ENCODE peak calls at places on chromosomes 11 and 22, in five cellular contexts. One of them, this sample, is unnamed.

GRCh38 chr11:19951558-19952083 is 208.7 kb downstream of the DBX1 start:
- DNase-seq in stomach: no peak
- DNase-seq in A549: peak; percentile 64
- DNase-seq in upper lobe of left lung: no peak
- DNase-seq in esophagus muscularis mucosa: no peak
- DNase-seq in this sample: no peak

GRCh38 chr11:102323542-102324261 is 6.4 kb downstream of the BIRC3 start:
- DNase-seq in esophagus muscularis mucosa: no peak
- DNase-seq in upper lobe of left lung: no peak
- DNase-seq in stomach: no peak
- DNase-seq in A549: no peak
- DNase-seq in this sample: no peak

GRCh38 chr22:38490915-38491314 is 15.2 kb downstream of the DDX17 start:
- DNase-seq in A549: peak; percentile 40
- DNase-seq in esophagus muscularis mucosa: no peak
- DNase-seq in stomach: peak; percentile 77
- DNase-seq in upper lobe of left lung: no peak
- DNase-seq in this sample: peak; percentile 73

GRCh38 chr11:64874308-64874707 is 4.1 kb downstream of the EHD1 start:
- DNase-seq in upper lobe of left lung: no peak
- DNase-seq in A549: no peak
- DNase-seq in stomach: no peak
- DNase-seq in esophagus muscularis mucosa: no peak
- DNase-seq in this sample: peak; percentile 60

GRCh38 chr11:78327945-78328344 is 89.7 kb downstream of the GAB2 start:
- DNase-seq in esophagus muscularis mucosa: no peak
- DNase-seq in A549: no peak
- DNase-seq in upper lobe of left lung: no peak
- DNase-seq in stomach: no peak
- DNase-seq in this sample: no peak

GRCh38 chr11:64275841-64276240 is 8.6 kb downstream of the BAD start:
- DNase-seq in A549: no peak
- DNase-seq in esophagus muscularis mucosa: no peak
- DNase-seq in stomach: no peak
- DNase-seq in upper lobe of left lung: no peak
- DNase-seq in this sample: no peak

GRCh38 chr11:111707039-111707690 is 59.0 kb downstream of the PPP2R1B start:
- DNase-seq in upper lobe of left lung: no peak
- DNase-seq in esophagus muscularis mucosa: no peak
- DNase-seq in stomach: peak; percentile 82
- DNase-seq in A549: no peak
- DNase-seq in this sample: no peak

GRCh38 chr22:30813936-30814335 is 119.3 kb downstream of the OSBP2 start:
- DNase-seq in stomach: no peak
- DNase-seq in A549: no peak
- DNase-seq in upper lobe of left lung: no peak
- DNase-seq in esophagus muscularis mucosa: no peak
- DNase-seq in this sample: no peak

GRCh38 chr11:102551188-102551781 is 20.7 kb upstream of the MMP7 start:
- DNase-seq in upper lobe of left lung: no peak
- DNase-seq in stomach: no peak
- DNase-seq in A549: no peak
- DNase-seq in esophagus muscularis mucosa: no peak
- DNase-seq in this sample: no peak

GRCh38 chr11:19352736-19353110 is 112.0 kb upstream of the E2F8 start:
- DNase-seq in A549: no peak
- DNase-seq in upper lobe of left lung: no peak
- DNase-seq in stomach: no peak
- DNase-seq in esophagus muscularis mucosa: no peak
- DNase-seq in this sample: no peak

GRCh38 chr11:112113539-112114457 is 27.1 kb downstream of the SDHD start:
- DNase-seq in upper lobe of left lung: no peak
- DNase-seq in esophagus muscularis mucosa: no peak
- DNase-seq in stomach: no peak
- DNase-seq in A549: peak; percentile 64
- DNase-seq in this sample: no peak

GRCh38 chr22:24953294-24954113 is 988 bp downstream of the KIAA1671 start:
- DNase-seq in upper lobe of left lung: peak; percentile 86
- DNase-seq in esophagus muscularis mucosa: no peak
- DNase-seq in A549: no peak
- DNase-seq in stomach: peak; percentile 64
- DNase-seq in this sample: peak; percentile 58

GRCh38 chr11:9428706-9429105 is 32.1 kb upstream of the ZNF143 start:
- DNase-seq in upper lobe of left lung: no peak
- DNase-seq in esophagus muscularis mucosa: no peak
- DNase-seq in stomach: no peak
- DNase-seq in A549: no peak
- DNase-seq in this sample: no peak

GRCh38 chr11:34405079-34405858 is 33.5 kb upstream of the CAT start:
- DNase-seq in upper lobe of left lung: no peak
- DNase-seq in esophagus muscularis mucosa: no peak
- DNase-seq in stomach: no peak
- DNase-seq in A549: peak; percentile 13
- DNase-seq in this sample: no peak

GRCh38 chr22:17774206-17774927 is at the start of gene BID:
- DNase-seq in stomach: peak; percentile 60
- DNase-seq in A549: no peak
- DNase-seq in esophagus muscularis mucosa: no peak
- DNase-seq in upper lobe of left lung: peak; percentile 93
- DNase-seq in this sample: peak; percentile 75

GRCh38 chr11:74546752-74547151 is 45.6 kb upstream of the POLD3 start:
- DNase-seq in esophagus muscularis mucosa: no peak
- DNase-seq in upper lobe of left lung: no peak
- DNase-seq in A549: no peak
- DNase-seq in stomach: peak; percentile 82
- DNase-seq in this sample: peak; percentile 80

GRCh38 chr11:44011797-44012196 is 36.0 kb upstream of the ACCSL start:
- DNase-seq in A549: no peak
- DNase-seq in esophagus muscularis mucosa: no peak
- DNase-seq in stomach: no peak
- DNase-seq in upper lobe of left lung: no peak
- DNase-seq in this sample: no peak

GRCh38 chr11:27722945-27723344 is 22.7 kb upstream of the BDNF start:
- DNase-seq in upper lobe of left lung: peak; percentile 29
- DNase-seq in A549: no peak
- DNase-seq in stomach: no peak
- DNase-seq in esophagus muscularis mucosa: no peak
- DNase-seq in this sample: no peak

GRCh38 chr22:27128461-27129080 is 471.2 kb downstream of the MIAT start:
- DNase-seq in A549: no peak
- DNase-seq in upper lobe of left lung: no peak
- DNase-seq in esophagus muscularis mucosa: no peak
- DNase-seq in stomach: no peak
- DNase-seq in this sample: no peak

GRCh38 chr11:65426839-65427690 is 4.5 kb downstream of the NEAT1 start:
- DNase-seq in upper lobe of left lung: no peak
- DNase-seq in stomach: peak; percentile 75
- DNase-seq in esophagus muscularis mucosa: no peak
- DNase-seq in A549: peak; percentile 80
- DNase-seq in this sample: peak; percentile 82

GRCh38 chr11:105229257-105229656 is 89.7 kb upstream of the CARD18 start:
- DNase-seq in A549: no peak
- DNase-seq in upper lobe of left lung: no peak
- DNase-seq in esophagus muscularis mucosa: no peak
- DNase-seq in stomach: no peak
- DNase-seq in this sample: no peak

GRCh38 chr11:108483163-108483562 is 15.0 kb downstream of the POGLUT3 start:
- DNase-seq in esophagus muscularis mucosa: no peak
- DNase-seq in upper lobe of left lung: no peak
- DNase-seq in stomach: no peak
- DNase-seq in A549: no peak
- DNase-seq in this sample: no peak

GRCh38 chr11:122673706-122674105 is 18.2 kb downstream of the UBASH3B start:
- DNase-seq in upper lobe of left lung: no peak
- DNase-seq in esophagus muscularis mucosa: no peak
- DNase-seq in stomach: no peak
- DNase-seq in A549: no peak
- DNase-seq in this sample: no peak

GRCh38 chr11:9533736-9534473 is 39.6 kb upstream of the WEE1 start:
- DNase-seq in upper lobe of left lung: no peak
- DNase-seq in A549: no peak
- DNase-seq in stomach: no peak
- DNase-seq in esophagus muscularis mucosa: no peak
- DNase-seq in this sample: no peak

GRCh38 chr11:26622201-26622600 is 50.1 kb upstream of the MUC15 start:
- DNase-seq in esophagus muscularis mucosa: no peak
- DNase-seq in A549: peak; percentile 16
- DNase-seq in upper lobe of left lung: no peak
- DNase-seq in stomach: no peak
- DNase-seq in this sample: no peak

GRCh38 chr11:91742155-91742554 is 482.5 kb upstream of the FAT3 start:
- DNase-seq in A549: no peak
- DNase-seq in stomach: no peak
- DNase-seq in upper lobe of left lung: no peak
- DNase-seq in esophagus muscularis mucosa: no peak
- DNase-seq in this sample: no peak
- TF ChIP-seq EP300 in A549: no peak
- TF ChIP-seq EP300 in stomach: no peak
- TF ChIP-seq EP300 in upper lobe of left lung: no peak
- TF ChIP-seq EP300 in esophagus muscularis mucosa: no peak
- TF ChIP-seq EP300 in this sample: no peak

GRCh38 chr11:134041791-134042696 is 26.8 kb upstream of the JAM3 start:
- DNase-seq in esophagus muscularis mucosa: no peak
- DNase-seq in A549: no peak
- DNase-seq in upper lobe of left lung: no peak
- DNase-seq in stomach: no peak
- DNase-seq in this sample: no peak
- H3K4me1 ChIP-seq in esophagus muscularis mucosa: peaks cover 81% of the 10 kb centered on the region
- H3K4me1 ChIP-seq in A549: no peaks in the 10 kb centered on the region
- H3K4me1 ChIP-seq in upper lobe of left lung: peaks cover 13% of the 10 kb centered on the region
- H3K4me1 ChIP-seq in stomach: peaks cover 25% of the 10 kb centered on the region
- H3K4me1 ChIP-seq in this sample: peaks cover 45% of the 10 kb centered on the region

GRCh38 chr11:121236115-121237001 is 56.2 kb upstream of the SC5D start:
- DNase-seq in esophagus muscularis mucosa: no peak
- DNase-seq in upper lobe of left lung: no peak
- DNase-seq in A549: no peak
- DNase-seq in stomach: no peak
- DNase-seq in this sample: no peak
- H3K4me3 ChIP-seq in esophagus muscularis mucosa: no peak overlapping the region
- H3K4me3 ChIP-seq in upper lobe of left lung: no peak overlapping the region
- H3K4me3 ChIP-seq in A549: no peak overlapping the region
- H3K4me3 ChIP-seq in stomach: no peak overlapping the region
- H3K4me3 ChIP-seq in this sample: no peak overlapping the region

GRCh38 chr11:21545701-21546100 is 647.2 kb upstream of the ANO5 start:
- DNase-seq in A549: no peak
- DNase-seq in stomach: no peak
- DNase-seq in upper lobe of left lung: no peak
- DNase-seq in esophagus muscularis mucosa: no peak
- DNase-seq in this sample: no peak

GRCh38 chr11:21537980-21538379 is 654.9 kb upstream of the ANO5 start:
- DNase-seq in A549: no peak
- DNase-seq in upper lobe of left lung: no peak
- DNase-seq in esophagus muscularis mucosa: no peak
- DNase-seq in stomach: no peak
- DNase-seq in this sample: no peak

GRCh38 chr11:21546715-21547114 is 646.2 kb upstream of the ANO5 start:
- DNase-seq in esophagus muscularis mucosa: no peak
- DNase-seq in A549: no peak
- DNase-seq in upper lobe of left lung: no peak
- DNase-seq in stomach: no peak
- DNase-seq in this sample: no peak

DNA sequence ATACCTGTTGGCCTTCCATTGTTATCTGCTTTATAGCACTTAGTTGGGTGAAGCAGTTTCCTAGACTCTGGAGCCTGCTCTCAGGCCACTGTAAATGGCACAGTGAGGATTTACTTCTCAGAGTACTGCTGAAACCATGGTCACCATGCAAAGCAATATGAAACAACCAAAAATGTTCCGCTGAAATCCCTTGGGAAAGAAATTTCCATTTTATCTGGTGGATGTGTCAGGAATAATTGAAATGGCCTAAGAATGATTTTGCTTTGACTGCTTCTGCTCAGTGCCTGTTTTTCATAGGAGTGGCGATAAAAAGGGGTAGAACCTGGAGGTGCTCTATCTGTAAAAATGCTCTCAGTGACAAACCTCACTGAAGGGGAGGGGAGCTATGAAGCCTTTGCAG is 651.7 kb upstream of the ANO5 start:
- DNase-seq in stomach: no peak
- DNase-seq in upper lobe of left lung: no peak
- DNase-seq in esophagus muscularis mucosa: no peak
- DNase-seq in A549: no peak
- DNase-seq in this sample: no peak
- TF ChIP-seq EP300 in stomach: no peak
- TF ChIP-seq EP300 in upper lobe of left lung: no peak
- TF ChIP-seq EP300 in esophagus muscularis mucosa: no peak
- TF ChIP-seq EP300 in A549: no peak
- TF ChIP-seq EP300 in this sample: no peak

GRCh38 chr22:48081281-48081680 is 1318.8 kb downstream of the TBC1D22A start:
- DNase-seq in A549: no peak
- DNase-seq in stomach: no peak
- DNase-seq in upper lobe of left lung: peak; percentile 42
- DNase-seq in esophagus muscularis mucosa: no peak
- DNase-seq in this sample: no peak
- H3K4me1 ChIP-seq in A549: no peaks in the 10 kb centered on the region
- H3K4me1 ChIP-seq in stomach: no peaks in the 10 kb centered on the region
- H3K4me1 ChIP-seq in upper lobe of left lung: no peaks in the 10 kb centered on the region
- H3K4me1 ChIP-seq in esophagus muscularis mucosa: no peaks in the 10 kb centered on the region
- H3K4me1 ChIP-seq in this sample: no peaks in the 10 kb centered on the region

GRCh38 chr11:46335271-46335670 is 12.0 kb upstream of the DGKZ start:
- DNase-seq in A549: no peak
- DNase-seq in stomach: no peak
- DNase-seq in esophagus muscularis mucosa: no peak
- DNase-seq in upper lobe of left lung: no peak
- DNase-seq in this sample: no peak
- H3K4me3 ChIP-seq in A549: no peak overlapping the region
- H3K4me3 ChIP-seq in stomach: no peak overlapping the region
- H3K4me3 ChIP-seq in esophagus muscularis mucosa: no peak overlapping the region
- H3K4me3 ChIP-seq in upper lobe of left lung: no peak overlapping the region
- H3K4me3 ChIP-seq in this sample: no peak overlapping the region

This sample was measured in transverse colon.